ENCODE peak calls at places on chromosomes 5 and 9, in five cellular contexts. F is NT2/D1; A is CD8-positive, alpha-beta memory T cell; N is body of pancreas; G is breast epithelium. E is an unnamed sample. For H3K4me1, the result is how much of the 10 kb centered on the place peaks cover.

GRCh38 chr5:173001229-173001841 is 17.8 kb downstream of the ATP6V0E1 start:
- DNase-seq in F (no peak), A (no peak), N (no peak), G (no peak), E (no peak)

GRCh38 chr5:112604741-112605390 is 132.8 kb upstream of the APC start:
- DNase-seq in F (no peak), A (no peak), N (no peak), G (no peak), E (peak)

GRCh38 chr5:7066471-7067235 is 329.3 kb upstream of the ADCY2 start:
- DNase-seq in F (no peak), A (no peak), N (no peak), G (no peak), E (no peak)

GRCh38 chr5:819078-819477 is 31.7 kb downstream of the ZDHHC11 start:
- DNase-seq in F (no peak), A (no peak), N (no peak), G (no peak), E (no peak)

GRCh38 chr5:146448783-146449519 is 1.8 kb downstream of the TCERG1 start:
- DNase-seq in F (no peak), A (no peak), N (no peak), G (no peak), E (peak)

GRCh38 chr9:35287986-35288515 is 126.2 kb downstream of the UNC13B start:
- DNase-seq in F (no peak), A (no peak), N (no peak), G (no peak), E (no peak)

GRCh38 chr5:177045628-177046027 is 23.1 kb downstream of the ZNF346 start:
- DNase-seq in F (no peak), A (no peak), N (no peak), G (no peak), E (no peak)

GRCh38 chr5:133274597-133274935 is 222.8 kb downstream of the HSPA4 start:
- DNase-seq in F (no peak), A (no peak), N (no peak), G (no peak), E (no peak)

DNA sequence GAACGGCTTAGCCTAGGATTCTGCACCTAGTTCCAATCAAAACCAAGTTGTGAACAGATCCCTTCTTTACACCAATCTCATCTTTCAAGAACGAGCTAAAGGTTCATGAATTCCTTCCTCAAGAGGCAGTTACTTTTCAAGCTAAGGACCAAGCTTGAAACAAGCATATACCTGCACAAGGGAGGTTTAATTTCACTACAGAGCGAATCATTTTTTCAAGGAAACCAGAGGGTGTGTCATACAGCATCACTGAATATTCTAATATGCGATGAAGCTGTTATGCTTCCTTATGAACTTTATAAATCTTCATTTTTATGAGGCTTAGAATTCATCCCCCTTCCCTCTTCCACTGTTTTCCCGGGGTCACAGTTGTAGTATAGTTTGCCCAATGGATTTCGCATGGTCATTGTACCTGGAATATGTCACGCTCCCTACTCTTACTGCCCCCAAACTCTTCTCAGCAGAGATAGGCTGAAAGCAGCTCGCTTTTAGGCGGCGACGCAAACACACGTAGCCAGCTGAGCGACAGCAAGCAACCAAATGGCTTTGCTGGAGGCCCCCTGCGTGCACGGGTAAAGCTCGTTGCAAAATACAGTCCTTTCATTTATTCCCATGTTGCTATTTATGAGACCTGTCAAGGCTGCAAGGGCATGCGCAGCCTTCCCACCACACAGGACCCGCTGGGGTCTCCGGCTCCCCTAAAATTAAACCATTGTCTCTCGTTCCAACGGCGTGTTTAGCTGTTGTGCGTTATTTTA is 832 bp downstream of the LMBRD2 start:
- DNase-seq in F (peak), A (peak), N (peak), G (no peak), E (peak)
- H3K4me1 ChIP-seq in F (under half), A (under half), N (under half), G (under half), E (under half)

DNA sequence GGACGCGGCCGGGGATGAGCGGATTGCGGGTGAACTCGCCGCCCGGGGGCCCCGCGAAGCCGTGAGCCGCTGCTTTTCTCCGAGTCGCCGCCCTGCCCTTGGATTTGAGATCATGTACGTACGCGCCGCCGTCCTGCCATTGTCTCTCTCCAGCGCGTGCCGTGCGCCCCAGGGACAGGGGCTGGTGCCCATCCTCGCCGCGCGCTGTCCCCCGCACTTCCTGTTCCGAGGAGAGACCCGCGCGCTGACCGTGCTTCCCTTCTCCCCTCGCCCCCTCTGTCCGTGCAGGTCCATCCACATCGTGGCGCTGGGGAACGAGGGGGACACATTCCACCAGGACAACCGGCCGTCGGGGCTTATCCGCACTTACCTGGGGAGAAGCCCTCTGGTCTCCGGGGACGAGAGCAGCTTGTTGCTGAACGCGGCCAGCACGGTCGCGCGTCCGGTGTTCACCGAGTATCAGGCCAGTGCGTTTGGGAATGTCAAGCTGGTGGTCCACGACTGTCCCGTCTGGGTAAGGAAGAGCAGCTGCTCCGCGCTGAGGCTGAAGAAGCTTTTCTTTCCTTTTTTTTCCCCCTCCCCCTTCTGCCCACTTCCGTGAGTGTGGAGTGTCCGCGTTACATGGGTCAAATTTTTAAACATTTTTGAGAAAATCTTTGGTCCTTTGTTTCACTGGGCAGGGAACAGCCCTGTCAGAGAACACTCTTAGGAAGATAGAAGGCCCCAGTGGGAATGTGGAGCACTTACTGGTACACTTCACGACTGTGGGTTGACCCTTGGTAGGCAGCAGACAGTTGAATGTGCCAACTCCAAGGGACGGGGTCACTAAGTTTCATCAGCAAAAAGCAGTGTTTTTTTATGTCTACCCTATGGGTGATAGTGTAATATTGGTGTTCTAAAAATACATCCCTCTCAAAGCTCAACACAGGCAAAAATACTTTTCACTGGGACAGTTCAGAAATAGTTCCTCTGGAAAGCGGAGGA is 727 bp downstream of the RHOBTB3 start:
- DNase-seq in F (no peak), A (peak), N (peak), G (no peak), E (peak)
- H3K4me1 ChIP-seq in F (under half), A (under half), N (half or more), G (under half), E (under half)

DNA sequence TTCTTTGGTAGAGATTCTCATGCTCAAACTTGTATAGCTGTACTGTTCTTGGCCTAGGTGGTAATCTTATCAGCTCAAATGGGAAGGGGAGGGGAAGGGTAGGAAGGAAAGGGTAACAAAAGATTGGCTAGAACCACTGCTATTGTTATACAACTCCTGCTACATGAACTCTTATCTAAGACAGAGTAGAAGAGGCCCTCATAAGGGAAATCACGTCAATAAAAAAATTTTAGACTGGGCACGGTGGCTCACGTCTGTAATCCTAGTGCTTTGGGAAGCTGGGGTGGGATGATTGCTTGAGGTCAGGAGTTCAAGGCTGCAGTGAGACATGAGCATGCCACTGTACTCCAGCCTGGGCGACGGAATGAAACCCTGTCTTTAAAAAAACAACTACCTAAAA is 15.9 kb downstream of the STOM start:
- DNase-seq in F (no peak), A (no peak), N (no peak), G (no peak), E (no peak)
- H3K4me1 ChIP-seq in F (under half), A (half or more), N (under half), G (under half), E (under half)

GRCh38 chr5:94223231-94223630 is 395.2 kb downstream of the KIAA0825 start:
- DNase-seq in F (no peak), A (no peak), N (no peak), G (no peak), E (no peak)
- H3K4me1 ChIP-seq in F (under half), A (under half), N (under half), G (under half), E (under half)

GRCh38 chr5:157389103-157389502 is 70.9 kb upstream of the NIPAL4 start:
- DNase-seq in F (no peak), A (no peak), N (no peak), G (no peak), E (no peak)

GRCh38 chr5:157387683-157388093 is 72.3 kb upstream of the NIPAL4 start:
- DNase-seq in F (no peak), A (no peak), N (no peak), G (no peak), E (no peak)

GRCh38 chr5:157387164-157387563 is 72.8 kb upstream of the NIPAL4 start:
- DNase-seq in F (no peak), A (no peak), N (no peak), G (no peak), E (no peak)

GRCh38 chr5:157390179-157390923 is 69.7 kb upstream of the NIPAL4 start:
- DNase-seq in F (no peak), A (no peak), N (no peak), G (peak), E (no peak)

DNA sequence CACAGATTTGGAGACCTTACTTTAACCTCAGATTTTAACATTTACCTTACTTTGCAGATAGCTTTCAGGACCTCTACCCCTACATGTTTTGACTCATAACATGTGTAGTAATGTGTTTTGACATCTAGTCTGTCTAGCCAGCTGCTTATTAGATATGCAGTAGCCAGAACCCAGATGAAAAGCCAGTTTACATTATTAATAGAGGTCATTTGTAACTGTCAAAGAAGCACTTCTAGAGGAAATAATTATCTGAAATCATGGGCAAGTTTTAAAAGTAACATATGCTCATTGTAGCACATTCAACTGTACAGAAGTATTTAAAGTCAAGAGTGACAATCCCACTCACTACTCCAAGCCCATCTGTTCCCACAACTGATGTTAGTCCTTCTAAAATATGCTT is 71.9 kb upstream of the NIPAL4 start:
- DNase-seq in F (no peak), A (no peak), N (no peak), G (no peak), E (no peak)
- H3K4me1 ChIP-seq in F (under half), A (under half), N (under half), G (under half), E (under half)

E was measured in GM23338.